ENCODE peak calls at places on chromosomes 1 and 21, in seven cellular contexts. P is IMR-90, U is Peyer's patch, D is endodermal cell, W is keratinocyte, B is heart right ventricle, I is spleen. G is an unnamed sample. For H3K27me3 and H3K36me3, the result is how much of the 10 kb centered on the place peaks cover.

GRCh38 chr1:62991152-62991551 is 207.2 kb downstream of the ATG4C start:
- DNase-seq in P (no peak), U (no peak), D (peak), W (no peak), B (no peak), I (no peak), G (peak)

GRCh38 chr1:210076620-210077019 is 138.6 kb downstream of the SYT14 start:
- DNase-seq in P (no peak), U (no peak), D (no peak), W (no peak), B (no peak), I (no peak), G (no peak)

GRCh38 chr1:28895896-28896608 is 18.3 kb upstream of the EPB41 start:
- DNase-seq in P (peak), U (no peak), D (no peak), W (no peak), B (no peak), I (no peak), G (no peak)

GRCh38 chr1:181044449-181044966 is 10.7 kb downstream of the MR1 start:
- DNase-seq in P (peak), U (no peak), D (no peak), W (peak), B (no peak), I (no peak), G (no peak)

GRCh38 chr1:183670169-183670568 is 17.1 kb upstream of the APOBEC4 start:
- DNase-seq in P (no peak), U (no peak), D (no peak), W (no peak), B (no peak), I (no peak), G (no peak)

GRCh38 chr21:45319461-45320211 is 31.9 kb upstream of the POFUT2 start:
- DNase-seq in P (peak), U (no peak), D (peak), W (no peak), B (peak), I (peak), G (peak)

GRCh38 chr1:64745181-64745985 is 508 bp downstream of the RAVER2 start:
- DNase-seq in P (no peak), U (peak), D (peak), W (no peak), B (no peak), I (peak), G (peak)

GRCh38 chr1:200629876-200630514 is 9.4 kb upstream of the KIF14 start:
- DNase-seq in P (no peak), U (no peak), D (no peak), W (no peak), B (no peak), I (peak), G (no peak)

GRCh38 chr1:89358287-89358893 is 5.5 kb upstream of the GBP6 start:
- DNase-seq in P (peak), U (peak), D (peak), W (no peak), B (peak), I (peak), G (peak)

GRCh38 chr1:177246710-177247588 is 76.2 kb downstream of the BRINP2 start:
- DNase-seq in P (no peak), U (no peak), D (no peak), W (no peak), B (no peak), I (no peak), G (no peak)

GRCh38 chr21:14959343-14959742 is 105.5 kb downstream of the NRIP1 start:
- DNase-seq in P (peak), U (no peak), D (no peak), W (no peak), B (no peak), I (no peak), G (no peak)

GRCh38 chr1:107263291-107263790 is 122.5 kb downstream of the NTNG1 start:
- DNase-seq in P (no peak), U (no peak), D (no peak), W (no peak), B (no peak), I (no peak), G (no peak)
- H3K4me3 ChIP-seq in P (no peak), U (no peak), D (no peak), W (no peak), B (no peak), I (no peak), G (no peak)

GRCh38 chr1:4079815-4080214 is 179.7 kb upstream of the C1orf174 start:
- DNase-seq in P (no peak), U (peak), D (no peak), W (no peak), B (no peak), I (peak), G (no peak)
- H3K27me3 ChIP-seq in P (under half), U (under half), D (under half), W (under half), B (under half), I (under half), G (under half)

GRCh38 chr1:92217721-92218120 is at the start of gene C1orf146:
- DNase-seq in P (no peak), U (no peak), D (no peak), W (no peak), B (no peak), I (no peak), G (peak)

GRCh38 chr1:92218559-92218958 is 844 bp downstream of the C1orf146 start:
- DNase-seq in P (no peak), U (no peak), D (peak), W (no peak), B (no peak), I (no peak), G (peak)

DNA sequence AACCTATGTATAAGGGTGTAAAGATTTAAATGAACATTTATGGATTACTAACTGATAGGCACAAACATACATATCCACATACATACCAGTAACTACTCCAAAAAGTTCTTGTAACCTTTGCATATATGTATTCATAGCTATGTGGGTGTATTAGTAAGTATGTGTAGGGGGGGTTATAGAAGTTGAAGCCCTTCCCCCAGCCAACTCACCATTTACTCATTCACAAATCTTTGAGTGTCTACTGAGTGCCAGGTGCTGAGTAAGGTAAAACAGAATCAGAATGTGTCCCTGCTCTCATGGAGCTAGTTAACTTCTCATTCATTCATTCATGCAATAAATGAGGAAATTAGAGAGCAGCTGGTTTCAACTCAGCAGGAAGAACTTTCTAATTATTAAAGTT is 1.3 kb downstream of the C1orf146 start:
- DNase-seq in P (peak), U (no peak), D (no peak), W (no peak), B (no peak), I (no peak), G (no peak)
- H3K36me3 ChIP-seq in P (under half), U (under half), D (under half), W (under half), B (under half), I (under half), G (under half)

GRCh38 chr1:25549273-25550154 is 6.1 kb downstream of the LDLRAP1 start:
- DNase-seq in P (peak), U (peak), D (peak), W (peak), B (peak), I (peak), G (peak)

GRCh38 chr1:25550155-25550506 is 6.7 kb downstream of the LDLRAP1 start:
- DNase-seq in P (peak), U (no peak), D (no peak), W (no peak), B (no peak), I (no peak), G (no peak)

GRCh38 chr1:25553749-25554425 is 10.5 kb downstream of the LDLRAP1 start:
- DNase-seq in P (no peak), U (no peak), D (no peak), W (no peak), B (no peak), I (no peak), G (no peak)

GRCh38 chr1:25548601-25549000 is 5.2 kb downstream of the LDLRAP1 start:
- DNase-seq in P (no peak), U (no peak), D (no peak), W (no peak), B (no peak), I (no peak), G (no peak)

DNA sequence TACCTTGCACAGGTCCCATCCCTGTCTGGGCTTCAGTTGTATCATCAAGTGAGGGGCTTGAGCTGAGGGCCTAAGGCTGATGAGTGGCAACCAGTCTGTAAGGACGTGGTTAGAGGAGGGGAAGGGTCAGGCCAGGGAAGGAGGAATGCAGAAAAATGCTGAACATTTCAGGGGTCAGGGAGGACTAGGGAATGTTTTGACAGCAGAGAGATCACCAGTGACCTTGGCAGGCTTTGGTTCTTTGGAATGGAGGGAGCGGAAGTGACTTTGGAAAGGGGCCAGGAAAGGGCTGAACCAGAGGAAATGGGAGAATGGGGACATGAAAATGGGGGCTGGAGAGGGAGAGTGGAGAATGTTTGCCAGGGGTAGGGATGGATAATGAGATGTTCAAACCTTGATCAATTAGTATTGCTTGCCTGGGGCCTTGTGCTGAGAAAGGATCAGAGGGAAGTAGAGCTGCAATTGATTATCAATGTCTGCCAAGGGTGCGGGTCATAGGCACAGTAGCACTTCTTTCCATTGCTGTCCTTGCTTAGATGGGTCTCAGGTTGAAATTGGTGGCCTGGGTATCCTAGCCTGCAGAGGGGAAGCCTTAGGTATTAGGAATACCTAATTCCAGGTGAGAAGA is 7.4 kb downstream of the LDLRAP1 start:
- DNase-seq in P (peak), U (no peak), D (no peak), W (no peak), B (no peak), I (no peak), G (no peak)
- H3K4me3 ChIP-seq in P (no peak), U (no peak), D (no peak), W (no peak), B (no peak), I (no peak), G (no peak)

DNA sequence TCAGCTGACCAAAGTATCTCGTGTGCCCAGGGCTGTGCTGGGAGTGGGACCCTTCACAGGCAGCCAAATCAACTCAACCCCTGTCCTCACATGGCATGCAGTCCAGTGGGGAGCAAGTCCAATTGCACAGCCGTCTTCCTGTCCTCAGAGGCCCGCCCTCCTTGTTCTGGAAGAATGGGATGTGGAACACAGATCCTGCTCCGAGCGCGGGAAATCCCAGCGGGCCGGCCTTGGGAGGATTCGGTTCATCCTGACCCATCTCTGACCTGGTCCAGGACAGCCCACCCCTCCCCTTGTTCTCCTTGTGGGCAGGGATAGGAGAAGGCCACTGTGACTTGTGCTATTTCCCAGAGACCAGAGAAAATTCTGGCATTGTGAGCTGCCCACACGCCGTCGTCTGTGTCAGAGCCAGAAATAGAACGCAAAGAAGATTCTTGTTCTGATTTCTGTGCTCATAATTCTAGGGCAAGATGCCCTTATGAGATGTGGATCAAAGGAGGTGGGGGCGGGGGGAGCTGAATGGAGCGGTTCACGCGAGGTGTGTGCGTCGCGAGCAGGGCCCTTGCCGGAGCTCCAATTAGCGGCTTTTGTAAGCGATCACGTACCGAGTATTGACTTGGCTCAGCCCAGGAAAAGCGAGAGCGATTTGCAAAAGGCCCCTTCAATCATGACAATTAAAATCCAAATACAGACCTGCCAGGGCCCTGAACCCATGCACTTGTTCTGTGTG is 79.2 kb downstream of the AJAP1 start:
- DNase-seq in P (no peak), U (no peak), D (no peak), W (no peak), B (no peak), I (no peak), G (no peak)
- H3K27me3 ChIP-seq in P (under half), U (under half), D (under half), W (under half), B (under half), I (under half), G (under half)